ENCODE peak calls at places on chromosomes 7 and 10, in six cellular contexts. One of them, this sample, is unnamed.

GRCh38 chr10:58385784-58386112 is 538 bp downstream of the TFAM start:
- DNase-seq in T1000: no peak
- DNase-seq in GM20000: peak; percentile 20
- DNase-seq in HTR-8/SVneo: peak; percentile 17
- DNase-seq in CD4-positive, alpha-beta T cell: no peak
- DNase-seq in thyroid gland: peak; percentile 16
- DNase-seq in this sample: no peak

GRCh38 chr10:60883187-60883586 is 60.8 kb downstream of the RHOBTB1 start:
- DNase-seq in T1000: no peak
- DNase-seq in GM20000: peak; percentile 21
- DNase-seq in HTR-8/SVneo: peak; percentile 34
- DNase-seq in CD4-positive, alpha-beta T cell: no peak
- DNase-seq in thyroid gland: no peak
- DNase-seq in this sample: peak; percentile 8

GRCh38 chr10:95423327-95424005 is 132.7 kb upstream of the PDLIM1 start:
- DNase-seq in T1000: no peak
- DNase-seq in GM20000: no peak
- DNase-seq in HTR-8/SVneo: no peak
- DNase-seq in CD4-positive, alpha-beta T cell: no peak
- DNase-seq in thyroid gland: no peak
- DNase-seq in this sample: no peak

GRCh38 chr10:132041340-132041739 is 24.4 kb upstream of the JAKMIP3 start:
- DNase-seq in T1000: no peak
- DNase-seq in GM20000: no peak
- DNase-seq in HTR-8/SVneo: no peak
- DNase-seq in CD4-positive, alpha-beta T cell: no peak
- DNase-seq in thyroid gland: no peak
- DNase-seq in this sample: no peak

GRCh38 chr10:62506371-62506770 is 132.2 kb downstream of the ZNF365 start:
- DNase-seq in T1000: no peak
- DNase-seq in GM20000: no peak
- DNase-seq in HTR-8/SVneo: no peak
- DNase-seq in CD4-positive, alpha-beta T cell: no peak
- DNase-seq in thyroid gland: no peak
- DNase-seq in this sample: no peak

GRCh38 chr10:11894381-11895107 is 71.4 kb downstream of the PROSER2 start:
- DNase-seq in T1000: no peak
- DNase-seq in GM20000: no peak
- DNase-seq in HTR-8/SVneo: no peak
- DNase-seq in CD4-positive, alpha-beta T cell: no peak
- DNase-seq in thyroid gland: no peak
- DNase-seq in this sample: no peak

GRCh38 chr7:37342170-37342569 is 106.5 kb downstream of the ELMO1 start:
- DNase-seq in T1000: no peak
- DNase-seq in GM20000: no peak
- DNase-seq in HTR-8/SVneo: no peak
- DNase-seq in CD4-positive, alpha-beta T cell: no peak
- DNase-seq in thyroid gland: no peak
- DNase-seq in this sample: no peak

GRCh38 chr10:58508316-58508715 is 4.4 kb upstream of the BICC1 start:
- DNase-seq in T1000: no peak
- DNase-seq in GM20000: no peak
- DNase-seq in HTR-8/SVneo: no peak
- DNase-seq in CD4-positive, alpha-beta T cell: no peak
- DNase-seq in thyroid gland: no peak
- DNase-seq in this sample: no peak

GRCh38 chr7:54663603-54664234 is 95.3 kb downstream of the SEC61G start:
- DNase-seq in T1000: no peak
- DNase-seq in GM20000: no peak
- DNase-seq in HTR-8/SVneo: no peak
- DNase-seq in CD4-positive, alpha-beta T cell: no peak
- DNase-seq in thyroid gland: no peak
- DNase-seq in this sample: no peak

GRCh38 chr7:47253650-47254080 is 328.2 kb downstream of the TNS3 start:
- DNase-seq in T1000: peak; percentile 46
- DNase-seq in GM20000: peak; percentile 41
- DNase-seq in HTR-8/SVneo: peak; percentile 85
- DNase-seq in CD4-positive, alpha-beta T cell: no peak
- DNase-seq in thyroid gland: peak; percentile 25
- DNase-seq in this sample: peak; percentile 21

GRCh38 chr7:81659697-81660395 is 110.0 kb downstream of the HGF start:
- DNase-seq in T1000: no peak
- DNase-seq in GM20000: no peak
- DNase-seq in HTR-8/SVneo: no peak
- DNase-seq in CD4-positive, alpha-beta T cell: no peak
- DNase-seq in thyroid gland: no peak
- DNase-seq in this sample: no peak

GRCh38 chr7:112204776-112205347 is 1.3 kb downstream of the DOCK4 start:
- DNase-seq in T1000: no peak
- DNase-seq in GM20000: peak; percentile 31
- DNase-seq in HTR-8/SVneo: no peak
- DNase-seq in CD4-positive, alpha-beta T cell: no peak
- DNase-seq in thyroid gland: no peak
- DNase-seq in this sample: no peak

GRCh38 chr7:95327356-95327755 is 3.0 kb upstream of the PON1 start:
- DNase-seq in T1000: no peak
- DNase-seq in GM20000: no peak
- DNase-seq in HTR-8/SVneo: no peak
- DNase-seq in CD4-positive, alpha-beta T cell: no peak
- DNase-seq in thyroid gland: no peak
- DNase-seq in this sample: no peak

GRCh38 chr10:104300736-104301292 is 31.8 kb downstream of the GSTO2 start:
- DNase-seq in T1000: peak; percentile 83
- DNase-seq in GM20000: no peak
- DNase-seq in HTR-8/SVneo: peak; percentile 83
- DNase-seq in CD4-positive, alpha-beta T cell: no peak
- DNase-seq in thyroid gland: peak; percentile 45
- DNase-seq in this sample: no peak

GRCh38 chr7:83941300-83941699 is 253.3 kb downstream of the SEMA3A start:
- DNase-seq in T1000: no peak
- DNase-seq in GM20000: no peak
- DNase-seq in HTR-8/SVneo: no peak
- DNase-seq in CD4-positive, alpha-beta T cell: no peak
- DNase-seq in thyroid gland: no peak
- DNase-seq in this sample: no peak

GRCh38 chr10:34815174-34816066 is at the start of gene PARD3:
- DNase-seq in T1000: peak; percentile 33
- DNase-seq in GM20000: peak; percentile 91
- DNase-seq in HTR-8/SVneo: peak; percentile 91
- DNase-seq in CD4-positive, alpha-beta T cell: no peak
- DNase-seq in thyroid gland: peak; percentile 75
- DNase-seq in this sample: no peak